ENCODE peak calls at places on chromosomes 6 and 20, in five cellular contexts. J, E, L, Q and G are unnamed samples.

GRCh38 chr6:105740946-105741605 is 338.2 kb upstream of the PREP start:
- DNase-seq in L (peak; percentile 6), E (no peak), Q (no peak), J (no peak), G (no peak)

GRCh38 chr20:17676378-17676759 is 5.7 kb downstream of the RRBP1 start:
- DNase-seq in J (no peak), Q (no peak), L (no peak), E (no peak), G (no peak)

GRCh38 chr20:47664744-47665143 is 120.5 kb downstream of the SULF2 start:
- DNase-seq in L (no peak), Q (no peak), E (no peak), J (no peak), G (no peak)

GRCh38 chr6:150008588-150008987 is 16.7 kb downstream of the RAET1L start:
- DNase-seq in L (no peak), Q (no peak), E (no peak), J (no peak), G (no peak)

GRCh38 chr20:8187740-8188139 is 55.7 kb downstream of the PLCB1 start:
- DNase-seq in L (peak; percentile 29), Q (no peak), J (no peak), E (no peak), G (no peak)

GRCh38 chr6:37060195-37060559 is 54.7 kb downstream of the FGD2 start:
- DNase-seq in E (no peak), J (no peak), Q (no peak), L (no peak), G (no peak)

GRCh38 chr6:18209539-18210197 is 54.4 kb downstream of the KDM1B start:
- DNase-seq in Q (no peak), E (no peak), L (no peak), J (no peak), G (no peak)

GRCh38 chr20:38805502-38805957 is at the start of gene PPP1R16B:
- DNase-seq in E (peak; percentile 77), J (no peak), Q (peak; percentile 25), L (no peak), G (peak; percentile 85)

GRCh38 chr6:161405418-161405817 is 131.6 kb upstream of the AGPAT4 start:
- DNase-seq in L (no peak), J (no peak), E (no peak), Q (no peak), G (no peak)

GRCh38 chr6:15389759-15390723 is 144.2 kb downstream of the JARID2 start:
- DNase-seq in Q (no peak), E (peak; percentile 65), L (peak; percentile 64), J (no peak), G (peak; percentile 61)

GRCh38 chr6:32079566-32080290 is 29.4 kb downstream of the TNXB start:
- DNase-seq in Q (no peak), E (no peak), J (no peak), L (no peak), G (no peak)

GRCh38 chr20:51740838-51741237 is 27.4 kb downstream of the ATP9A start:
- DNase-seq in L (no peak), J (no peak), Q (no peak), E (no peak), G (no peak)

GRCh38 chr6:143441680-143442359 is 8.7 kb downstream of the ADAT2 start:
- DNase-seq in J (no peak), L (peak; percentile 79), E (no peak), Q (no peak), G (no peak)

GRCh38 chr6:137240168-137240567 is 21.0 kb upstream of the IFNGR1 start:
- DNase-seq in L (peak; percentile 98), E (no peak), Q (no peak), J (peak; percentile 96), G (no peak)

GRCh38 chr20:32523613-32524218 is 61.4 kb downstream of the NOL4L start:
- DNase-seq in L (no peak), J (no peak), E (no peak), Q (no peak), G (no peak)

GRCh38 chr20:60074276-60074675 is 116.1 kb downstream of the CDH26 start:
- DNase-seq in L (no peak), E (no peak), Q (no peak), J (no peak), G (no peak)

GRCh38 chr6:68638225-68638900 is 3.3 kb downstream of the ADGRB3 start:
- DNase-seq in L (peak; percentile 77), E (peak; percentile 25), Q (no peak), J (no peak), G (peak; percentile 59)

GRCh38 chr20:3119044-3119443 is 34.5 kb upstream of the AVP start:
- DNase-seq in L (no peak), Q (no peak), J (no peak), E (no peak), G (no peak)

GRCh38 chr20:40763646-40764295 is 74.7 kb upstream of the MAFB start:
- DNase-seq in E (no peak), Q (no peak), L (no peak), J (no peak), G (no peak)

GRCh38 chr20:4944918-4945317 is 56.4 kb downstream of the SLC23A2 start:
- DNase-seq in J (no peak), E (no peak), Q (no peak), L (no peak), G (no peak)

GRCh38 chr6:170151235-170152110 is 139.4 kb downstream of the DLL1 start:
- DNase-seq in L (no peak), E (no peak), J (no peak), Q (no peak), G (no peak)

GRCh38 chr6:20353134-20353533 is 48.5 kb upstream of the E2F3 start:
- DNase-seq in Q (no peak), E (no peak), J (no peak), L (no peak), G (no peak)

GRCh38 chr6:6806793-6807518 is 218.4 kb downstream of the LY86 start:
- DNase-seq in Q (no peak), L (no peak), J (no peak), E (no peak), G (no peak)